ENCODE peak calls at places on chromosomes 13 and 19, in six cellular contexts. One of them, this sample, is unnamed.

GRCh38 chr13:51729853-51730553 is 74.0 kb downstream of the DHRS12 start:
- DNase-seq in mesenchymal stem cell: peak; percentile 97
- DNase-seq in H9: no peak
- DNase-seq in IMR-90: peak; percentile 90
- DNase-seq in neuronal stem cell: no peak
- DNase-seq in H1: no peak
- DNase-seq in this sample: peak; percentile 75

GRCh38 chr13:34913040-34913439 is 29.0 kb upstream of the NBEA start:
- DNase-seq in mesenchymal stem cell: no peak
- DNase-seq in H9: peak; percentile 76
- DNase-seq in IMR-90: no peak
- DNase-seq in neuronal stem cell: peak; percentile 27
- DNase-seq in H1: peak; percentile 38
- DNase-seq in this sample: peak; percentile 84

GRCh38 chr13:95955255-95955654 is 97.9 kb downstream of the UGGT2 start:
- DNase-seq in mesenchymal stem cell: no peak
- DNase-seq in H9: no peak
- DNase-seq in IMR-90: no peak
- DNase-seq in neuronal stem cell: no peak
- DNase-seq in H1: no peak
- DNase-seq in this sample: no peak

GRCh38 chr19:19956431-19957075 is 55.8 kb downstream of the ZNF93 start:
- DNase-seq in mesenchymal stem cell: no peak
- DNase-seq in H9: peak; percentile 91
- DNase-seq in IMR-90: no peak
- DNase-seq in neuronal stem cell: peak; percentile 56
- DNase-seq in H1: peak; percentile 62
- DNase-seq in this sample: peak; percentile 94

GRCh38 chr13:52736891-52737290 is 2.7 kb downstream of the CNMD start:
- DNase-seq in mesenchymal stem cell: no peak
- DNase-seq in H9: no peak
- DNase-seq in IMR-90: no peak
- DNase-seq in neuronal stem cell: no peak
- DNase-seq in H1: no peak
- DNase-seq in this sample: no peak

GRCh38 chr13:63396746-63397145 is 1981.1 kb upstream of the PCDH20 start:
- DNase-seq in mesenchymal stem cell: no peak
- DNase-seq in H9: no peak
- DNase-seq in IMR-90: no peak
- DNase-seq in neuronal stem cell: no peak
- DNase-seq in H1: no peak
- DNase-seq in this sample: no peak

GRCh38 chr13:89796196-89796595 is 1551.3 kb upstream of the MIR17HG start:
- DNase-seq in mesenchymal stem cell: no peak
- DNase-seq in H9: no peak
- DNase-seq in IMR-90: no peak
- DNase-seq in neuronal stem cell: no peak
- DNase-seq in H1: no peak
- DNase-seq in this sample: no peak

GRCh38 chr13:82011355-82011754 is 1670.4 kb upstream of the SPRY2 start:
- DNase-seq in mesenchymal stem cell: no peak
- DNase-seq in H9: no peak
- DNase-seq in IMR-90: no peak
- DNase-seq in neuronal stem cell: no peak
- DNase-seq in H1: no peak
- DNase-seq in this sample: peak; percentile 36

GRCh38 chr13:33932765-33933406 is 114.9 kb downstream of the RFC3 start:
- DNase-seq in mesenchymal stem cell: no peak
- DNase-seq in H9: no peak
- DNase-seq in IMR-90: peak; percentile 2
- DNase-seq in neuronal stem cell: no peak
- DNase-seq in H1: no peak
- DNase-seq in this sample: no peak

GRCh38 chr13:25771208-25771607 is 280.6 kb downstream of the SHISA2 start:
- DNase-seq in mesenchymal stem cell: peak; percentile 43
- DNase-seq in H9: no peak
- DNase-seq in IMR-90: no peak
- DNase-seq in neuronal stem cell: no peak
- DNase-seq in H1: no peak
- DNase-seq in this sample: no peak

GRCh38 chr19:11642902-11643301 is 45.6 kb downstream of the ZNF627 start:
- DNase-seq in mesenchymal stem cell: no peak
- DNase-seq in H9: no peak
- DNase-seq in IMR-90: no peak
- DNase-seq in neuronal stem cell: no peak
- DNase-seq in H1: no peak
- DNase-seq in this sample: no peak

DNA sequence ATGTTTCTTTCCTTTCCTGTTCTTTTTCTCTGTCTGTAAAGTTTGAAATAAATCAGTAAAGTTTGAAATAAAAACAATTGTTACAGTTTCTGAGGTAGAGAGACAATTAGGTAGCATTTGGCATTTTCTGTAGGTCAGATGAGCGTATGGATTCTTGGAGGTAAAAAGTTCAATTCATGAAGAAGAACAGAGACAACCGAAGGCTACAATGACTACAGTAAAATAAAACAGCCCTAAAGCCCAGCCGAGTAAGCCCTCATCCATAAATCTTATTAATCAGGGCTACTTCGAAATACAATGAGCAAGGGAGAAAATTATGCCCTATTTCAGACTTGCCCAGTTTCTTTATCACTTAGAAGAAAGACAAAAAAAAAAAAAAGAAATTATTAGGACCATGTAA is 941.9 kb upstream of the SLC10A2 start:
- DNase-seq in mesenchymal stem cell: peak; percentile 23
- DNase-seq in H9: no peak
- DNase-seq in IMR-90: no peak
- DNase-seq in neuronal stem cell: no peak
- DNase-seq in H1: no peak
- DNase-seq in this sample: no peak
- H2BK15ac ChIP-seq in mesenchymal stem cell: no peak overlapping the region
- H2BK15ac ChIP-seq in H9: no peak overlapping the region
- H2BK15ac ChIP-seq in IMR-90: no peak overlapping the region
- H2BK15ac ChIP-seq in neuronal stem cell: no peak overlapping the region
- H2BK15ac ChIP-seq in H1: no peak overlapping the region
- H2BK15ac ChIP-seq in this sample: no peak overlapping the region

DNA sequence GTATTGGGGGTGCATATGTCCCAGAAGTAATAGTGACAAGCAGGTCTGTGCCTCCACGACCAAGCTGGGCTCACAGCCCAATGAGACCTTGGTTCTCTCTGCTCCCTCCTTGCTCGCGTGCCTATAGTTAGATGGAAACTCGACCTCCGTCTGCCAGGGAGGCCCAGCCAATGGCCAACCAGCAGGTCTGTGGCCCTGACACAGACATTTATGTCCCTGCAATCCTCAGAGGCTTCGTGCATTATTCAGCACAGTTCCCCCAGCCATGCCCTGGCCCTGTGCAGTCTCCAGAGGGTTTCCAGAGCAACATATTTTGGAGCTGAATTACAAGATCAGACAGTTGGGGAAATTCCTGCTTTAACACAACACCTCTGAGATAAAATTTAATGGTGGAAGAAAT is 105.1 kb downstream of the UQCRFS1 start:
- DNase-seq in mesenchymal stem cell: no peak
- DNase-seq in H9: no peak
- DNase-seq in IMR-90: no peak
- DNase-seq in neuronal stem cell: no peak
- DNase-seq in H1: no peak
- DNase-seq in this sample: no peak
- H3K4me1 ChIP-seq in mesenchymal stem cell: no peaks in the 10 kb centered on the region
- H3K4me1 ChIP-seq in H9: no peaks in the 10 kb centered on the region
- H3K4me1 ChIP-seq in IMR-90: no peaks in the 10 kb centered on the region
- H3K4me1 ChIP-seq in neuronal stem cell: peaks cover 12% of the 10 kb centered on the region
- H3K4me1 ChIP-seq in H1: peaks cover 3% of the 10 kb centered on the region
- H3K4me1 ChIP-seq in this sample: no peaks in the 10 kb centered on the region

GRCh38 chr19:18045307-18046013 is 37.5 kb downstream of the ARRDC2 start:
- DNase-seq in mesenchymal stem cell: no peak
- DNase-seq in H9: no peak
- DNase-seq in IMR-90: no peak
- DNase-seq in neuronal stem cell: no peak
- DNase-seq in H1: no peak
- DNase-seq in this sample: no peak

GRCh38 chr19:18049390-18049789 is 37.3 kb downstream of the IL12RB1 start:
- DNase-seq in mesenchymal stem cell: no peak
- DNase-seq in H9: no peak
- DNase-seq in IMR-90: peak; percentile 25
- DNase-seq in neuronal stem cell: no peak
- DNase-seq in H1: no peak
- DNase-seq in this sample: no peak

GRCh38 chr19:18041054-18041453 is 33.1 kb downstream of the ARRDC2 start:
- DNase-seq in mesenchymal stem cell: no peak
- DNase-seq in H9: no peak
- DNase-seq in IMR-90: no peak
- DNase-seq in neuronal stem cell: no peak
- DNase-seq in H1: no peak
- DNase-seq in this sample: no peak

GRCh38 chr19:18046066-18046718 is 38.2 kb downstream of the ARRDC2 start:
- DNase-seq in mesenchymal stem cell: peak; percentile 85
- DNase-seq in H9: no peak
- DNase-seq in IMR-90: peak; percentile 82
- DNase-seq in neuronal stem cell: no peak
- DNase-seq in H1: no peak
- DNase-seq in this sample: peak; percentile 18

GRCh38 chr19:18044825-18045304 is 36.9 kb downstream of the ARRDC2 start:
- DNase-seq in mesenchymal stem cell: peak; percentile 92
- DNase-seq in H9: peak; percentile 56
- DNase-seq in IMR-90: peak; percentile 76
- DNase-seq in neuronal stem cell: no peak
- DNase-seq in H1: no peak
- DNase-seq in this sample: peak; percentile 44
- H3K9ac ChIP-seq in mesenchymal stem cell: peak overlapping the region; percentile 81
- H3K9ac ChIP-seq in H9: no peak overlapping the region
- H3K9ac ChIP-seq in IMR-90: peak overlapping the region; percentile 40
- H3K9ac ChIP-seq in neuronal stem cell: no peak overlapping the region
- H3K9ac ChIP-seq in H1: no peak overlapping the region
- H3K9ac ChIP-seq in this sample: no peak overlapping the region

GRCh38 chr19:49869484-49870308 is 2.3 kb upstream of the PNKP start:
- DNase-seq in mesenchymal stem cell: peak; percentile 100
- DNase-seq in H9: peak; percentile 99
- DNase-seq in IMR-90: peak; percentile 100
- DNase-seq in neuronal stem cell: peak; percentile 100
- DNase-seq in H1: peak; percentile 98
- DNase-seq in this sample: peak; percentile 100
- H2BK15ac ChIP-seq in mesenchymal stem cell: peak overlapping the region; percentile 20
- H2BK15ac ChIP-seq in H9: no peak overlapping the region
- H2BK15ac ChIP-seq in IMR-90: no peak overlapping the region
- H2BK15ac ChIP-seq in neuronal stem cell: peak overlapping the region; percentile 60
- H2BK15ac ChIP-seq in H1: peak overlapping the region; percentile 98
- H2BK15ac ChIP-seq in this sample: no peak overlapping the region

DNA sequence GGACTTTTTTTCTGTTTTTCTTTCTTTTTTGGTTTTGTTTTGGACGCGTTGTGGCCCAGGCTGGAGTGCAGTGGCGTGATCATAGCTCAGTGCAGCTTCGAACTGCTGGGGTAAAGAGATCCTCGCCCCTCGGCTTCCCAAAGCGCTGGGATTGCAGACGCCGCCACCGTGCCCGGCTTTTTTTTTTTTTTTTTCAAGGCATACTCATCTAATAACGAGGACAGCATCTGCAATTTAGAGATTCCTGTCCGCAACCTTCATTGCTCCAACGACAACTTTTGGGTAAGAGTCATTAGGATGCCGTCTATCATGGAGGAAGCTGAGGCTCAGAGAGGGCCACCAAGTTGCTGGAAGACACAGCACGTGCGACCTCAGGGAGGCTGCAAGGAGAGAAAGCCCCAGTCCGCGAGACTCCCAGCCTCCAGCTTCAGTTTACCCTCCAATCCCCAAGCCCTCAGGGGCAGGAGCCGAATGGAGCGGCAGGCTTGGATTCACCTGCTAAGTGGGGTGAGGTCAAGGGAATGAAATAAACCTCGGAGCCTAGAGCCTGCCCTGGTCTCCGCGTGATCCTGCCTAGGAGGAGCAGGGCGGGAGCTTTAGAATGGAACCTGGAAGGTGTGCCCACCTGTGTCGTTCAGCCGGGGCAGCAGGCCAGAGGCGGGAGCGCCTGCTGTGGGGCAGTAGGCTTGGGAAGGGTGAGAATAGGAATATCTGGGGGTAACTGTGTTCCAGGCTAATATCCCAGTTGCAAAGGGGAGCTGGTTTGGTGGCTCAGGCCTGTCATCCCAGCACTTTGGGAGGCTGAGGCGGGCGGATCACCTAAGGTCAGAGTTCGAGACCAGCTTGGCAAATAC is 676 bp upstream of the POLRMT start:
- DNase-seq in mesenchymal stem cell: no peak
- DNase-seq in H9: no peak
- DNase-seq in IMR-90: peak; percentile 11
- DNase-seq in neuronal stem cell: no peak
- DNase-seq in H1: no peak
- DNase-seq in this sample: peak; percentile 34
- H3K4me1 ChIP-seq in mesenchymal stem cell: peaks cover 31% of the 10 kb centered on the region
- H3K4me1 ChIP-seq in H9: no peaks in the 10 kb centered on the region
- H3K4me1 ChIP-seq in IMR-90: peaks cover 10% of the 10 kb centered on the region
- H3K4me1 ChIP-seq in neuronal stem cell: peaks cover 8% of the 10 kb centered on the region
- H3K4me1 ChIP-seq in H1: no peaks in the 10 kb centered on the region
- H3K4me1 ChIP-seq in this sample: peaks cover 3% of the 10 kb centered on the region

GRCh38 chr19:10468133-10468532 is 35.0 kb downstream of the KEAP1 start:
- DNase-seq in mesenchymal stem cell: no peak
- DNase-seq in H9: no peak
- DNase-seq in IMR-90: no peak
- DNase-seq in neuronal stem cell: no peak
- DNase-seq in H1: no peak
- DNase-seq in this sample: no peak
- H3K9ac ChIP-seq in mesenchymal stem cell: no peak overlapping the region
- H3K9ac ChIP-seq in H9: no peak overlapping the region
- H3K9ac ChIP-seq in IMR-90: no peak overlapping the region
- H3K9ac ChIP-seq in neuronal stem cell: no peak overlapping the region
- H3K9ac ChIP-seq in H1: no peak overlapping the region
- H3K9ac ChIP-seq in this sample: no peak overlapping the region

GRCh38 chr13:50612717-50613116 is 230.8 kb downstream of the DLEU7 start:
- DNase-seq in mesenchymal stem cell: no peak
- DNase-seq in H9: no peak
- DNase-seq in IMR-90: no peak
- DNase-seq in neuronal stem cell: no peak
- DNase-seq in H1: no peak
- DNase-seq in this sample: no peak

GRCh38 chr13:50616101-50616500 is 227.4 kb downstream of the DLEU7 start:
- DNase-seq in mesenchymal stem cell: peak; percentile 23
- DNase-seq in H9: no peak
- DNase-seq in IMR-90: peak; percentile 51
- DNase-seq in neuronal stem cell: no peak
- DNase-seq in H1: no peak
- DNase-seq in this sample: no peak

GRCh38 chr13:50615234-50615633 is 228.3 kb downstream of the DLEU7 start:
- DNase-seq in mesenchymal stem cell: no peak
- DNase-seq in H9: no peak
- DNase-seq in IMR-90: no peak
- DNase-seq in neuronal stem cell: no peak
- DNase-seq in H1: no peak
- DNase-seq in this sample: no peak

GRCh38 chr13:50611117-50611781 is 232.2 kb downstream of the DLEU7 start:
- DNase-seq in mesenchymal stem cell: no peak
- DNase-seq in H9: no peak
- DNase-seq in IMR-90: no peak
- DNase-seq in neuronal stem cell: no peak
- DNase-seq in H1: no peak
- DNase-seq in this sample: no peak

GRCh38 chr13:50613356-50613831 is 230.1 kb downstream of the DLEU7 start:
- DNase-seq in mesenchymal stem cell: no peak
- DNase-seq in H9: no peak
- DNase-seq in IMR-90: no peak
- DNase-seq in neuronal stem cell: no peak
- DNase-seq in H1: no peak
- DNase-seq in this sample: no peak
- H2BK15ac ChIP-seq in mesenchymal stem cell: no peak overlapping the region
- H2BK15ac ChIP-seq in H9: no peak overlapping the region
- H2BK15ac ChIP-seq in IMR-90: no peak overlapping the region
- H2BK15ac ChIP-seq in neuronal stem cell: no peak overlapping the region
- H2BK15ac ChIP-seq in H1: no peak overlapping the region
- H2BK15ac ChIP-seq in this sample: no peak overlapping the region

GRCh38 chr19:41930926-41931592 is 2.8 kb upstream of the ERFL start:
- DNase-seq in mesenchymal stem cell: no peak
- DNase-seq in H9: peak; percentile 84
- DNase-seq in IMR-90: no peak
- DNase-seq in neuronal stem cell: no peak
- DNase-seq in H1: peak; percentile 58
- DNase-seq in this sample: peak; percentile 73
- H3K4me1 ChIP-seq in mesenchymal stem cell: peaks cover 15% of the 10 kb centered on the region
- H3K4me1 ChIP-seq in H9: peaks cover 5% of the 10 kb centered on the region
- H3K4me1 ChIP-seq in IMR-90: peaks cover 12% of the 10 kb centered on the region
- H3K4me1 ChIP-seq in neuronal stem cell: peaks cover 6% of the 10 kb centered on the region
- H3K4me1 ChIP-seq in H1: peaks cover 6% of the 10 kb centered on the region
- H3K4me1 ChIP-seq in this sample: peaks cover 2% of the 10 kb centered on the region